ENCODE peak calls at places on chromosomes 12 and 14, in four cellular contexts. W, B, F and X are unnamed samples.

GRCh38 chr12:69553626-69554248 is 31.5 kb upstream of the CCT2 start:
- DNase-seq in W (no peak), B (peak; percentile 60), F (no peak), X (no peak)

GRCh38 chr14:75283884-75284563 is 5.4 kb downstream of the FOS start:
- DNase-seq in W (no peak), B (no peak), F (peak; percentile 91), X (peak; percentile 89)

GRCh38 chr12:88391556-88391955 is 188.7 kb downstream of the KITLG start:
- DNase-seq in W (no peak), B (peak; percentile 56), F (no peak), X (no peak)

GRCh38 chr12:123026094-123026853 is 45.8 kb downstream of the ARL6IP4 start:
- DNase-seq in W (no peak), B (no peak), F (no peak), X (no peak)

GRCh38 chr12:105220150-105220928 is 15.6 kb downstream of the APPL2 start:
- DNase-seq in W (no peak), B (no peak), F (no peak), X (no peak)

GRCh38 chr12:89211456-89211855 is 140.8 kb downstream of the DUSP6 start:
- DNase-seq in W (no peak), B (no peak), F (no peak), X (no peak)

GRCh38 chr14:69318241-69318640 is 58.3 kb downstream of the GALNT16 start:
- DNase-seq in W (peak; percentile 28), B (no peak), F (peak; percentile 55), X (no peak)

GRCh38 chr12:106455100-106455499 is 97.6 kb downstream of the POLR3B start:
- DNase-seq in W (no peak), B (no peak), F (no peak), X (no peak)

GRCh38 chr12:68587448-68587873 is 23.2 kb upstream of the RAP1B start:
- DNase-seq in W (no peak), B (no peak), F (no peak), X (no peak)

GRCh38 chr12:16891673-16892072 is 285.7 kb upstream of the LMO3 start:
- DNase-seq in W (no peak), B (no peak), F (no peak), X (no peak)

GRCh38 chr12:1630081-1630826 is 1.2 kb downstream of the WNT5B start:
- DNase-seq in W (peak; percentile 78), B (no peak), F (peak; percentile 73), X (no peak)
- TF ChIP-seq CTCF in W (no peak), B (no peak), F (peak; percentile 4), X (peak; percentile 58)

DNA sequence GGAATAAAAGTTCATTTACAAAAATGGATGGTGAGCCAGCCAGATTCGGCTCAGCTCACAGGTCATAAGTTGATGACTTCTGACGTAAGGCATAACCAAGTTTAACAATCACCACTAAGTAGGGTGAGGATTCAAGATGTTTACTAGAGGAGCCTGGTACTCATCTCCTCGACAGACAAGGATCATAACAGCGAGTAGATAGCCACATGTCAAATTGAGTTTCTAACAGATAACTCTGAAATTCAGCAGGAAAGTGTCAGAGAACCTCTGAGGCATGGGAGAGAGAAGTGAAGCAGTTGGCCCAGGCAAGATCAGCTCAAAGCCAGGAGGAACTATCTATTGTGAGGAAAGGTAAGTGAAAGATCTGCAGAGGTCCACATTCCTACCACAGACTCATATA is 208.7 kb downstream of the NELL2 start:
- DNase-seq in W (no peak), B (no peak), F (no peak), X (no peak)
- TF ChIP-seq CTCF in W (no peak), B (no peak), F (no peak), X (no peak)

GRCh38 chr12:76559277-76560082 is at the start of gene OSBPL8:
- DNase-seq in W (peak; percentile 99), B (peak; percentile 95), F (peak; percentile 99), X (peak; percentile 95)
- TF ChIP-seq CTCF in W (peak; percentile 21), B (no peak), F (peak; percentile 44), X (peak; percentile 23)

DNA sequence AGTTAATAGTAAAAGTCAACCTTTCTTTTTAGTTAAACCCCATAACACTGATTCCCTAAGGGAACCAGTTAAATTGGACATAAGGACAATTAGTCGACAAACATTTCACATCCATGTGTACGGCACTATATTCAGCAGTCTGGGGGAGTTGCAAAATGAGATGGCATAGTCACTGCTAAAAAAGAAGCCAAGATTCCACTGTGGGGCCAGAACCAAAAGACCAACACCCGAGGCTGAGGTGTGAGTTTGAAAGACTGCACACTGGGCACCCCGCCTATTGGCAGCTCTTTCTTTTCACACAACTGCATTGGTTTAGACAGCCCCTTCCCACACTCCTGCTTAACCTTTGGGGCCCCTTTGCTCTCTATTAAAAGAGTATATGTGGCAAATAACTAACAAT is 16.7 kb downstream of the SETD3 start:
- DNase-seq in W (no peak), B (no peak), F (no peak), X (no peak)
- TF ChIP-seq CTCF in W (no peak), B (no peak), F (no peak), X (no peak)

GRCh38 chr12:109255377-109255776 is 53.7 kb downstream of the FOXN4 start:
- DNase-seq in W (no peak), B (no peak), F (no peak), X (no peak)
- TF ChIP-seq CTCF in W (peak; percentile 47), B (peak; percentile 5), F (no peak), X (no peak)